ENCODE peak calls at places on chromosomes 3 and 15, in seven cellular contexts. One of them, this sample, is unnamed. For H3K36me3, the result is how much of the 10 kb centered on the place peaks cover.

GRCh38 chr3:43723121-43723734 is 32.5 kb downstream of the ABHD5 start:
- DNase-seq in ascending aorta: no peak
- DNase-seq in psoas muscle: no peak
- DNase-seq in mammary epithelial cell: peak
- DNase-seq in uterus: no peak
- DNase-seq in Karpas-422: no peak
- DNase-seq in lung: no peak
- DNase-seq in this sample: no peak

GRCh38 chr15:56736308-56736707 is 3.0 kb upstream of the ZNF280D start:
- DNase-seq in ascending aorta: no peak
- DNase-seq in psoas muscle: no peak
- DNase-seq in mammary epithelial cell: peak
- DNase-seq in uterus: no peak
- DNase-seq in Karpas-422: no peak
- DNase-seq in lung: no peak
- DNase-seq in this sample: peak

GRCh38 chr3:63807901-63808589 is 11.1 kb upstream of the C3orf49 start:
- DNase-seq in ascending aorta: no peak
- DNase-seq in psoas muscle: no peak
- DNase-seq in mammary epithelial cell: no peak
- DNase-seq in uterus: no peak
- DNase-seq in Karpas-422: no peak
- DNase-seq in lung: no peak
- DNase-seq in this sample: no peak

GRCh38 chr3:138369151-138369900 is 20.9 kb downstream of the MRAS start:
- DNase-seq in ascending aorta: no peak
- DNase-seq in psoas muscle: no peak
- DNase-seq in mammary epithelial cell: no peak
- DNase-seq in uterus: no peak
- DNase-seq in Karpas-422: no peak
- DNase-seq in lung: no peak
- DNase-seq in this sample: no peak

GRCh38 chr3:64059484-64059883 is 36.2 kb upstream of the PSMD6 start:
- DNase-seq in ascending aorta: no peak
- DNase-seq in psoas muscle: no peak
- DNase-seq in mammary epithelial cell: no peak
- DNase-seq in uterus: no peak
- DNase-seq in Karpas-422: no peak
- DNase-seq in lung: no peak
- DNase-seq in this sample: no peak

GRCh38 chr3:36373084-36373483 is 7.2 kb upstream of the STAC start:
- DNase-seq in ascending aorta: peak
- DNase-seq in psoas muscle: no peak
- DNase-seq in mammary epithelial cell: peak
- DNase-seq in uterus: peak
- DNase-seq in Karpas-422: no peak
- DNase-seq in lung: no peak
- DNase-seq in this sample: peak

GRCh38 chr3:72996121-72996472 is 514 bp upstream of the PPP4R2 start:
- DNase-seq in ascending aorta: peak
- DNase-seq in psoas muscle: peak
- DNase-seq in mammary epithelial cell: no peak
- DNase-seq in uterus: peak
- DNase-seq in Karpas-422: no peak
- DNase-seq in lung: no peak
- DNase-seq in this sample: peak

GRCh38 chr15:36399276-36399675 is 180.2 kb upstream of the CDIN1 start:
- DNase-seq in ascending aorta: no peak
- DNase-seq in psoas muscle: no peak
- DNase-seq in mammary epithelial cell: no peak
- DNase-seq in uterus: no peak
- DNase-seq in Karpas-422: no peak
- DNase-seq in lung: no peak
- DNase-seq in this sample: no peak

DNA sequence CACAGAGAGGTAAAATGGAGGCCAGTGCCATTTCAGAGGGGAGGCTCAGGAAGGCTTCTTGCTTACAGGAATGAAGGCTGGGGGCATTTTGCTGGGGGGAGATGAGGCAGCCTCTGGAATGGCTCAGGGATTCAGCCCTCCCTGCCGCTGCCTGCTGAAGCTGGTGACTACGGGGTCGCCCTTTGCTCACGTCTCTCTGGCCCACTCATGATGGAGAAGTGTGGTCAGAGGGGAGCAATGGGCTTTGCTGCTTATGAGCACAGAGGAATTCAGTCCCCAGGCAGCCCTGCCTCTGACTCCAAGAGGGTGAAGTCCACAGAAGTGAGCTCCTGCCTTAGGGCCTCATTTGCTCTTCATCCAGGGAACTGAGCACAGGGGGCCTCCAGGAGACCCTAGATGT is 39.9 kb downstream of the MESD start:
- DNase-seq in ascending aorta: peak
- DNase-seq in psoas muscle: no peak
- DNase-seq in mammary epithelial cell: no peak
- DNase-seq in uterus: no peak
- DNase-seq in Karpas-422: no peak
- DNase-seq in lung: no peak
- DNase-seq in this sample: no peak
- H3K36me3 ChIP-seq in ascending aorta: half or more
- H3K36me3 ChIP-seq in psoas muscle: half or more
- H3K36me3 ChIP-seq in mammary epithelial cell: under half
- H3K36me3 ChIP-seq in uterus: under half
- H3K36me3 ChIP-seq in Karpas-422: under half
- H3K36me3 ChIP-seq in lung: under half
- H3K36me3 ChIP-seq in this sample: under half

DNA sequence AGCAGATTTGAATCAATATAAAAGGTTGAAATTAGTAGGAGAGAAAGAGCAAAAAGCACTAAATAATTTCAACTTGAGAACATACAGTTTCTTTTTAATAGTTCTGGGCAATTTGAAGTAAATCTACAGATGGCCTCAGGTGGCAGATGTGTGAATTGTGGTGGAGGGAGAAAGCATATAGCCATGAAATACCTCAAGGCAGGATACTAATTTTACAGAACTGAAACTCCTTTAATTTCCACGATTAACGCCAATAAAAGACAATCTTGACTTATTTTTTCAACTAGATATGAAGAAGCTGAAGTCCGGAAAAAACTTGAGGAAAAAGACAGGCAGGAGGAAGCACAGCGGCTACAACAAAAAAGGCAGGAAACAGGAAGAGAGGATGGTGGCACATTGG is 34.5 kb downstream of the USP8 start:
- DNase-seq in ascending aorta: no peak
- DNase-seq in psoas muscle: no peak
- DNase-seq in mammary epithelial cell: no peak
- DNase-seq in uterus: no peak
- DNase-seq in Karpas-422: no peak
- DNase-seq in lung: no peak
- DNase-seq in this sample: no peak
- H3K36me3 ChIP-seq in ascending aorta: under half
- H3K36me3 ChIP-seq in psoas muscle: half or more
- H3K36me3 ChIP-seq in mammary epithelial cell: under half
- H3K36me3 ChIP-seq in uterus: under half
- H3K36me3 ChIP-seq in Karpas-422: under half
- H3K36me3 ChIP-seq in lung: under half
- H3K36me3 ChIP-seq in this sample: half or more

GRCh38 chr15:92900712-92901052 is 558 bp downstream of the CHD2 start:
- DNase-seq in ascending aorta: no peak
- DNase-seq in psoas muscle: no peak
- DNase-seq in mammary epithelial cell: no peak
- DNase-seq in uterus: no peak
- DNase-seq in Karpas-422: no peak
- DNase-seq in lung: no peak
- DNase-seq in this sample: no peak
- H3K36me3 ChIP-seq in ascending aorta: under half
- H3K36me3 ChIP-seq in psoas muscle: under half
- H3K36me3 ChIP-seq in mammary epithelial cell: under half
- H3K36me3 ChIP-seq in uterus: under half
- H3K36me3 ChIP-seq in Karpas-422: under half
- H3K36me3 ChIP-seq in lung: under half
- H3K36me3 ChIP-seq in this sample: under half

GRCh38 chr3:132325634-132326033 is 8.4 kb downstream of the ACP3 start:
- DNase-seq in ascending aorta: no peak
- DNase-seq in psoas muscle: no peak
- DNase-seq in mammary epithelial cell: no peak
- DNase-seq in uterus: no peak
- DNase-seq in Karpas-422: no peak
- DNase-seq in lung: no peak
- DNase-seq in this sample: no peak
- H3K36me3 ChIP-seq in ascending aorta: under half
- H3K36me3 ChIP-seq in psoas muscle: under half
- H3K36me3 ChIP-seq in mammary epithelial cell: under half
- H3K36me3 ChIP-seq in uterus: under half
- H3K36me3 ChIP-seq in Karpas-422: under half
- H3K36me3 ChIP-seq in lung: under half
- H3K36me3 ChIP-seq in this sample: under half